ENCODE peak calls at places on chromosomes 2 and 18, in eight cellular contexts. Z is left ventricle myocardium superior; J is WTC11; G is ecto neural progenitor cell; D is stimulated activated CD4-positive, alpha-beta T cell treated with anti-CD3 and anti-CD28 coated beads, Interleukin-4, amount 100 ng/mL, for 48 hours; N is central memory CD4-positive, alpha-beta T cell; I is amniotic epithelial cell; W is stimulated activated CD8-positive, alpha-beta memory T cell treated with anti-CD3 and anti-CD28 coated beads, Interleukin-7, amount 100 ng/mL, for 48 hours. R is an unnamed sample.

GRCh38 chr2:73457982-73458381 is 72.3 kb downstream of the ALMS1 start:
- DNase-seq in I (no peak), N (no peak), W (no peak), Z (no peak), D (no peak), G (no peak), J (no peak), R (no peak)

GRCh38 chr18:12531747-12532146 is 124.0 kb downstream of the PRELID3A start:
- DNase-seq in I (no peak), Z (no peak), J (no peak), D (no peak), G (no peak), N (no peak), W (no peak), R (no peak)

GRCh38 chr2:210309546-210310233 is 5.3 kb downstream of the MYL1 start:
- DNase-seq in I (no peak), G (no peak), N (no peak), D (no peak), J (no peak), W (no peak), Z (no peak), R (no peak)

GRCh38 chr2:44392338-44392943 is 30.7 kb downstream of the CAMKMT start:
- DNase-seq in G (no peak), J (peak), D (peak), Z (no peak), N (peak), I (peak), W (no peak), R (peak)

GRCh38 chr2:169828141-169828811 is 1.0 kb downstream of the UBR3 start:
- DNase-seq in Z (no peak), I (peak), J (no peak), W (no peak), D (peak), N (peak), G (peak), R (peak)

GRCh38 chr18:34550902-34551301 is 159.2 kb upstream of the DTNA start:
- DNase-seq in Z (no peak), J (no peak), I (no peak), N (no peak), D (no peak), W (no peak), G (no peak), R (no peak)

GRCh38 chr2:98715812-98716451 is 15.0 kb downstream of the MGAT4A start:
- DNase-seq in W (no peak), I (no peak), Z (no peak), N (no peak), D (no peak), J (no peak), G (no peak), R (no peak)

GRCh38 chr2:230864605-230865323 is at the start of gene ITM2C:
- DNase-seq in W (peak), D (peak), I (peak), J (peak), G (peak), Z (peak), N (peak), R (peak)

GRCh38 chr2:236498369-236498768 is 71.3 kb upstream of the ACKR3 start:
- DNase-seq in N (no peak), Z (no peak), J (no peak), I (peak), D (no peak), G (no peak), W (no peak), R (no peak)

GRCh38 chr2:58131191-58132011 is 84.8 kb downstream of the VRK2 start:
- DNase-seq in I (peak), D (no peak), J (no peak), W (no peak), Z (peak), G (no peak), N (no peak), R (no peak)

GRCh38 chr2:97919858-97920257 is 75.9 kb downstream of the TMEM131 start:
- DNase-seq in D (no peak), I (no peak), G (no peak), Z (no peak), W (no peak), N (no peak), J (peak), R (no peak)

GRCh38 chr18:63253428-63254372 is 65.9 kb downstream of the BCL2 start:
- DNase-seq in N (no peak), J (no peak), D (no peak), Z (no peak), I (peak), G (no peak), W (no peak), R (no peak)

GRCh38 chr2:54615832-54616534 is 107.5 kb upstream of the EML6 start:
- DNase-seq in N (no peak), G (no peak), Z (no peak), W (no peak), J (no peak), D (no peak), I (no peak), R (no peak)

GRCh38 chr2:40037303-40037702 is 258.2 kb upstream of the THUMPD2 start:
- DNase-seq in N (no peak), Z (no peak), D (no peak), G (no peak), W (no peak), I (no peak), J (no peak), R (no peak)

GRCh38 chr2:232375164-232375563 is 3.4 kb upstream of the ALPP start:
- DNase-seq in G (no peak), I (no peak), D (no peak), W (no peak), Z (no peak), N (no peak), J (peak), R (no peak)

GRCh38 chr2:6526093-6526824 is 339.4 kb downstream of the CMPK2 start:
- DNase-seq in D (no peak), N (no peak), J (no peak), G (no peak), I (no peak), Z (no peak), W (no peak), R (no peak)

GRCh38 chr2:50547521-50547920 is 484.4 kb downstream of the NRXN1 start:
- DNase-seq in G (no peak), I (peak), N (no peak), D (no peak), Z (no peak), J (no peak), W (no peak), R (no peak)

GRCh38 chr2:218802595-218802994 is 20.6 kb downstream of the CYP27A1 start:
- DNase-seq in W (no peak), J (no peak), N (peak), I (peak), G (no peak), Z (no peak), D (no peak), R (peak)

GRCh38 chr2:174775586-174775985 is 11.3 kb upstream of the CHRNA1 start:
- DNase-seq in I (no peak), W (no peak), J (no peak), Z (no peak), G (no peak), N (no peak), D (no peak), R (no peak)

GRCh38 chr2:234865586-234865985 is 86.2 kb upstream of the SH3BP4 start:
- DNase-seq in N (no peak), I (no peak), W (no peak), G (no peak), D (no peak), J (no peak), Z (no peak), R (no peak)

GRCh38 chr2:73268831-73269685 is 15.2 kb downstream of the FBXO41 start:
- DNase-seq in W (no peak), D (peak), G (peak), I (peak), N (peak), J (peak), Z (no peak), R (peak)

GRCh38 chr2:118102433-118103082 is 14.3 kb downstream of the INSIG2 start:
- DNase-seq in I (peak), Z (no peak), N (no peak), D (no peak), J (no peak), W (no peak), G (no peak), R (no peak)

GRCh38 chr2:174632847-174633620 is 35.4 kb upstream of the WIPF1 start:
- DNase-seq in N (no peak), J (no peak), I (peak), W (no peak), D (no peak), Z (no peak), G (no peak), R (peak)

GRCh38 chr18:3411854-3412268 is 38.1 kb upstream of the TGIF1 start:
- DNase-seq in J (peak), W (no peak), D (no peak), I (peak), N (peak), Z (peak), G (no peak), R (peak)

GRCh38 chr2:183812091-183812490 is 687.8 kb downstream of the NUP35 start:
- DNase-seq in W (no peak), J (no peak), N (no peak), I (peak), D (no peak), G (no peak), Z (no peak), R (no peak)

GRCh38 chr18:54023471-54023870 is 201.0 kb downstream of the MBD2 start:
- DNase-seq in N (no peak), D (no peak), W (no peak), G (no peak), I (peak), J (no peak), Z (no peak), R (no peak)

GRCh38 chr2:5365871-5366461 is 326.2 kb upstream of the SOX11 start:
- DNase-seq in W (peak), D (peak), J (peak), I (no peak), N (no peak), Z (peak), G (peak), R (no peak)

GRCh38 chr2:165450141-165450540 is 19.4 kb upstream of the CSRNP3 start:
- DNase-seq in W (no peak), D (no peak), J (no peak), I (no peak), N (no peak), G (no peak), Z (no peak), R (no peak)

GRCh38 chr2:60550151-60550983 is 3.1 kb downstream of the BCL11A start:
- DNase-seq in G (peak), W (no peak), D (no peak), J (peak), I (peak), Z (peak), N (no peak), R (peak)

GRCh38 chr2:44954306-44954901 is 12.9 kb downstream of the SIX3 start:
- DNase-seq in D (no peak), G (no peak), N (no peak), Z (no peak), I (no peak), J (no peak), W (no peak), R (no peak)

GRCh38 chr2:98569197-98569793 is 39.0 kb downstream of the COA5 start:
- DNase-seq in Z (peak), G (peak), J (peak), I (no peak), N (peak), D (peak), W (peak), R (peak)

GRCh38 chr2:96148410-96149217 is 3.4 kb upstream of the DUSP2 start:
- DNase-seq in N (peak), J (peak), G (peak), Z (peak), I (peak), W (peak), D (peak), R (peak)